ENCODE peak calls at places on chromosomes 2 and 18, in eight cellular contexts. H is DND-41; G is upper lobe of right lung; O is WERI-Rb-1; F is neural crest cell; P is mucosa of descending colon; E is CD8-positive, alpha-beta T cell; T is foreskin fibroblast. N is an unnamed sample.

GRCh38 chr2:216793386-216793785 is 66.5 kb downstream of the TNP1 start:
- DNase-seq in T (no peak), H (no peak), F (no peak), O (no peak), G (no peak), E (no peak), P (no peak), N (no peak)

GRCh38 chr2:8677646-8678592 is 3.9 kb upstream of the ID2 start:
- DNase-seq in G (peak), F (peak), E (peak), H (peak), O (peak), T (no peak), P (peak), N (no peak)

GRCh38 chr2:222306393-222307137 is 7.8 kb upstream of the PAX3 start:
- DNase-seq in G (no peak), F (no peak), T (no peak), H (no peak), E (no peak), P (peak), O (no peak), N (no peak)

GRCh38 chr18:35775887-35776286 is 194.3 kb downstream of the GALNT1 start:
- DNase-seq in H (peak), O (no peak), T (peak), E (no peak), G (no peak), F (no peak), P (no peak), N (no peak)

GRCh38 chr2:108418416-108418815 is 30.6 kb upstream of the GCC2 start:
- DNase-seq in P (no peak), O (no peak), E (no peak), G (no peak), F (no peak), H (no peak), T (no peak), N (no peak)

GRCh38 chr2:23499419-23499818 is 114.4 kb downstream of the KLHL29 start:
- DNase-seq in H (no peak), E (no peak), F (no peak), P (no peak), O (no peak), T (no peak), G (no peak), N (no peak)

GRCh38 chr2:86634352-86634751 is 10.7 kb upstream of the RNF103 start:
- DNase-seq in E (no peak), O (no peak), P (no peak), F (no peak), H (no peak), G (no peak), T (no peak), N (no peak)

GRCh38 chr2:221588306-221588985 is 16.3 kb upstream of the EPHA4 start:
- DNase-seq in F (no peak), E (no peak), G (no peak), H (no peak), P (no peak), T (no peak), O (no peak), N (no peak)

GRCh38 chr2:111236027-111236426 is 115.3 kb downstream of the BCL2L11 start:
- DNase-seq in H (no peak), T (no peak), G (no peak), P (no peak), E (no peak), O (no peak), F (no peak), N (no peak)

GRCh38 chr2:174577967-174578589 is 19.5 kb downstream of the WIPF1 start:
- DNase-seq in O (no peak), G (no peak), F (no peak), T (peak), H (peak), E (peak), P (no peak), N (no peak)

GRCh38 chr2:26318950-26319349 is 27.0 kb upstream of the SELENOI start:
- DNase-seq in O (no peak), G (no peak), E (no peak), F (no peak), H (no peak), T (no peak), P (no peak), N (no peak)

GRCh38 chr2:148259674-148260073 is 238.8 kb downstream of the MBD5 start:
- DNase-seq in E (no peak), P (no peak), F (no peak), H (peak), T (no peak), G (no peak), O (no peak), N (no peak)

GRCh38 chr2:110869472-110870446 is 137.4 kb downstream of the ACOXL start:
- DNase-seq in T (no peak), P (no peak), H (no peak), O (no peak), F (no peak), G (no peak), E (no peak), N (no peak)

GRCh38 chr2:105798595-105798994 is 53.9 kb downstream of the NCK2 start:
- DNase-seq in F (no peak), G (no peak), T (no peak), H (peak), P (no peak), O (no peak), E (no peak), N (no peak)

GRCh38 chr2:188527701-188528100 is 236.0 kb downstream of the GULP1 start:
- DNase-seq in G (no peak), O (no peak), P (no peak), H (no peak), T (no peak), E (no peak), F (no peak), N (no peak)

GRCh38 chr2:180890781-180891180 is 89.6 kb upstream of the UBE2E3 start:
- DNase-seq in E (no peak), T (no peak), F (no peak), H (no peak), O (no peak), G (no peak), P (no peak), N (no peak)

GRCh38 chr2:235839226-235839625 is 329.0 kb downstream of the GBX2 start:
- DNase-seq in E (no peak), P (no peak), H (no peak), F (no peak), G (no peak), T (no peak), O (no peak), N (no peak)

GRCh38 chr2:24491626-24492282 is 700 bp downstream of the NCOA1 start:
- DNase-seq in H (peak), P (peak), O (peak), T (no peak), F (peak), E (peak), G (peak), N (peak)

GRCh38 chr2:37711308-37711731 is 39.9 kb upstream of the CDC42EP3 start:
- DNase-seq in O (no peak), T (peak), H (peak), E (peak), G (no peak), P (peak), F (no peak), N (no peak)

GRCh38 chr18:78607221-78607620 is 372.4 kb upstream of the SALL3 start:
- DNase-seq in E (no peak), F (no peak), P (no peak), T (no peak), O (peak), H (no peak), G (no peak), N (no peak)

GRCh38 chr18:48800877-48801727 is 149.7 kb downstream of the SMAD7 start:
- DNase-seq in F (no peak), P (peak), E (no peak), H (no peak), G (peak), T (peak), O (peak), N (peak)

GRCh38 chr18:41075212-41075611 is 879.8 kb upstream of the PIK3C3 start:
- DNase-seq in H (no peak), P (no peak), O (no peak), T (peak), E (no peak), G (no peak), F (no peak), N (no peak)

GRCh38 chr2:9417725-9418124 is 5.6 kb downstream of the ITGB1BP1 start:
- DNase-seq in H (no peak), O (no peak), G (no peak), T (no peak), P (no peak), F (no peak), E (no peak), N (no peak)

GRCh38 chr2:95361216-95361980 is 41.1 kb upstream of the FAHD2A start:
- DNase-seq in G (peak), O (peak), E (no peak), H (no peak), T (no peak), P (no peak), F (no peak), N (no peak)

GRCh38 chr2:36568533-36569246 is 29.3 kb downstream of the FEZ2 start:
- DNase-seq in G (no peak), T (peak), H (no peak), P (no peak), F (no peak), E (no peak), O (no peak), N (no peak)

GRCh38 chr2:102606353-102606752 is 13.0 kb upstream of the SLC9A2 start:
- DNase-seq in O (no peak), E (no peak), H (no peak), F (no peak), T (no peak), G (no peak), P (no peak), N (no peak)

GRCh38 chr18:10240276-10240675 is 214.2 kb upstream of the APCDD1 start:
- DNase-seq in O (no peak), G (no peak), H (no peak), P (no peak), F (no peak), T (no peak), E (no peak), N (no peak)

GRCh38 chr18:22278798-22279197 is 109.4 kb downstream of the GATA6 start:
- DNase-seq in E (no peak), P (no peak), H (no peak), F (no peak), T (no peak), O (no peak), G (no peak), N (no peak)

GRCh38 chr2:120446236-120447121 is 100.5 kb downstream of the INHBB start:
- DNase-seq in E (no peak), O (no peak), T (no peak), H (no peak), F (no peak), P (no peak), G (peak), N (no peak)

GRCh38 chr2:144937899-144938298 is 418.0 kb upstream of the ZEB2 start:
- DNase-seq in H (no peak), T (peak), F (no peak), P (no peak), G (no peak), E (no peak), O (no peak), N (no peak)

GRCh38 chr18:56139792-56140254 is 498.6 kb downstream of the TXNL1 start:
- DNase-seq in O (no peak), H (no peak), P (no peak), T (peak), G (peak), F (no peak), E (no peak), N (no peak)

GRCh38 chr2:168156661-168157060 is 90.7 kb downstream of the STK39 start:
- DNase-seq in F (no peak), O (no peak), P (peak), G (no peak), H (no peak), E (no peak), T (peak), N (no peak)

GRCh38 chr2:54710216-54710615 is 13.2 kb upstream of the EML6 start:
- DNase-seq in E (no peak), O (no peak), F (no peak), T (no peak), H (no peak), G (no peak), P (no peak), N (no peak)

GRCh38 chr2:54709341-54709809 is 14.1 kb upstream of the EML6 start:
- DNase-seq in T (no peak), O (no peak), G (peak), F (no peak), E (peak), H (no peak), P (peak), N (no peak)

GRCh38 chr2:54706622-54707021 is 16.8 kb upstream of the EML6 start:
- DNase-seq in T (no peak), F (no peak), O (no peak), P (no peak), H (no peak), E (no peak), G (no peak), N (no peak)

GRCh38 chr2:54712516-54712915 is 10.9 kb upstream of the EML6 start:
- DNase-seq in G (no peak), F (no peak), H (no peak), E (no peak), O (no peak), P (no peak), T (no peak), N (no peak)

GRCh38 chr2:54708584-54709340 is 14.7 kb upstream of the EML6 start:
- DNase-seq in T (no peak), G (peak), P (peak), H (no peak), F (no peak), O (peak), E (no peak), N (no peak)
- TF ChIP-seq CTCF in T (no peak), G (peak), P (no peak), H (no peak), F (no peak), O (peak), E (no peak), N (no peak)

GRCh38 chr2:17643031-17643615 is 102.6 kb downstream of the VSNL1 start:
- DNase-seq in P (no peak), E (no peak), T (peak), O (no peak), H (no peak), G (no peak), F (no peak), N (peak)
- TF ChIP-seq CTCF in P (no peak), E (no peak), T (no peak), O (no peak), H (no peak), G (no peak), F (no peak), N (no peak)

GRCh38 chr2:73828818-73829570 is at the start of gene STAMBP:
- DNase-seq in H (peak), T (peak), G (peak), F (peak), P (peak), O (peak), E (peak), N (peak)
- TF ChIP-seq CTCF in H (no peak), T (no peak), G (no peak), F (no peak), P (no peak), O (no peak), E (no peak), N (no peak)

GRCh38 chr2:224286923-224287322 is 115.0 kb downstream of the FAM124B start:
- DNase-seq in E (no peak), H (no peak), G (no peak), P (no peak), F (no peak), T (no peak), O (no peak), N (no peak)
- TF ChIP-seq CTCF in E (no peak), H (peak), G (no peak), P (no peak), F (peak), T (no peak), O (peak), N (no peak)

GRCh38 chr2:238787507-238787906 is 60.4 kb upstream of the TWIST2 start:
- DNase-seq in P (no peak), T (peak), F (no peak), E (no peak), O (no peak), H (no peak), G (no peak), N (no peak)

GRCh38 chr2:238786792-238787490 is 60.9 kb upstream of the TWIST2 start:
- DNase-seq in P (no peak), F (no peak), G (no peak), O (no peak), H (no peak), T (peak), E (no peak), N (no peak)

GRCh38 chr2:238785528-238785860 is 62.4 kb upstream of the TWIST2 start:
- DNase-seq in F (no peak), O (no peak), E (no peak), H (no peak), G (no peak), T (no peak), P (no peak), N (no peak)

GRCh38 chr2:238784671-238785527 is 63.0 kb upstream of the TWIST2 start:
- DNase-seq in G (peak), O (peak), H (peak), E (peak), P (peak), T (peak), F (peak), N (no peak)

DNA sequence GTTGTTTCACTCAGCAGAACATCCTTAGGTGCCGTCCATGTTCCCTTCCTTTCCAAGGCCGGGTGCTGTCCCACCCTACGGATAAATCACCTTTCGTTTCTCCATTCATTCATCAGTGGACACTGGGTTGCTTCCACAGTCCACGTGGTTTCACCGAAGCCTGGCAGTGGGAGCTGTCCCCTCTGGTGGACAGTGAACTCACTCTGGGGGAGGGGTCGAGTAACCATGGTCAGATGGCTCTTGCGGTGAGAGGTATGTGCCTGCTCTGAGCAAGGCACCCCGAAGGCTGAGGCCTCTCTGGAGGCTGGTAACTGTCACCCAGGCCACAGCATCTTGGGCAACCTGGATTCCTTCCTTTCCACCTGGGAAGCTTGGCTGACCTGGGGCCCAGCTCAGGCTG is 61.5 kb upstream of the TWIST2 start:
- DNase-seq in F (no peak), P (no peak), G (no peak), H (no peak), O (no peak), T (peak), E (no peak), N (no peak)
- TF ChIP-seq CTCF in F (no peak), P (no peak), G (no peak), H (no peak), O (no peak), T (peak), E (no peak), N (no peak)

GRCh38 chr18:77140439-77141109 is 8.0 kb upstream of the MBP start:
- DNase-seq in G (no peak), H (no peak), E (peak), P (no peak), T (no peak), F (no peak), O (no peak), N (no peak)

GRCh38 chr18:77141401-77142118 is 9.0 kb upstream of the MBP start:
- DNase-seq in T (no peak), E (no peak), F (no peak), G (peak), O (no peak), P (no peak), H (no peak), N (no peak)

GRCh38 chr18:77138270-77138669 is 5.7 kb upstream of the MBP start:
- DNase-seq in T (no peak), P (no peak), G (no peak), E (no peak), O (no peak), H (no peak), F (no peak), N (no peak)

GRCh38 chr18:77139619-77140018 is 7.0 kb upstream of the MBP start:
- DNase-seq in O (no peak), H (no peak), P (no peak), F (no peak), T (no peak), G (no peak), E (no peak), N (no peak)

GRCh38 chr18:77140030-77140429 is 7.4 kb upstream of the MBP start:
- DNase-seq in F (no peak), G (no peak), T (no peak), H (no peak), P (no peak), E (no peak), O (no peak), N (no peak)
- TF ChIP-seq CTCF in F (no peak), G (no peak), T (no peak), H (no peak), P (no peak), E (no peak), O (no peak), N (no peak)

GRCh38 chr2:42270757-42271156 is 90.3 kb downstream of the COX7A2L start:
- DNase-seq in G (no peak), F (no peak), O (no peak), P (no peak), E (no peak), H (no peak), T (no peak), N (no peak)

DNA sequence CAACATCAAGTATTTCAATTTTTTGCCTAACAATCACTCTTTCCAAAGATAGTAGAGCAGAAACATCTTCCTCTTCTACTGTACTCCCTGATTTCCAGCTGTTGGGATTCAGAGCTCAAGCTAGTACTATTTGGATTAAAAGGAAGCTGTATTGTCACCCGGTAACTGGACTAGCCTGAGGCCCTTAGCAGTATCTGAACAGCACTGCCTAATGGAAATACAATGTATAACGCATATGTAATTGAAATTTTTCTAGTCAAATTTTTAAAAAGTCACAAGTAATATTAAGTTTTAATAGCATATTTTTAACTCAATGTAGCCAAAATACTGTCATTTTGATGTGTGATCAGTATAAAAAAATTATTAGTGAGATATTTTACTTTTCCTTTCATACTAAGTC is 86.1 kb downstream of the COX7A2L start:
- DNase-seq in F (no peak), G (no peak), T (no peak), P (no peak), O (no peak), E (no peak), H (no peak), N (no peak)
- TF ChIP-seq CTCF in F (no peak), G (no peak), T (no peak), P (no peak), O (no peak), E (no peak), H (no peak), N (peak)

GRCh38 chr18:28637897-28638296 is 461.0 kb upstream of the CDH2 start:
- DNase-seq in T (no peak), E (no peak), H (no peak), F (no peak), G (no peak), O (no peak), P (no peak), N (no peak)
- TF ChIP-seq CTCF in T (no peak), E (no peak), H (peak), F (peak), G (no peak), O (no peak), P (no peak), N (no peak)

GRCh38 chr2:43524180-43524965 is 71.5 kb downstream of the THADA start:
- DNase-seq in T (peak), P (no peak), H (no peak), G (no peak), F (no peak), O (no peak), E (no peak), N (no peak)
- TF ChIP-seq CTCF in T (peak), P (no peak), H (peak), G (peak), F (peak), O (peak), E (peak), N (peak)